ENCODE peak calls at places on chromosomes 7 and 10, in four cellular contexts. F is heart right ventricle, X is GM23248, D is cardiac muscle cell. C is an unnamed sample.
A peak's percentile ranks its signal among the peaks of the same experiment; 100 is the strongest.

GRCh38 chr10:25047902-25048301 is 31.5 kb downstream of the THNSL1 start:
- DNase-seq in F (peak; percentile 11), X (peak; percentile 95), D (peak; percentile 96), C (no peak)

GRCh38 chr7:2066251-2066919 is 166.4 kb downstream of the MAD1L1 start:
- DNase-seq in F (no peak), X (no peak), D (no peak), C (no peak)

GRCh38 chr10:122853665-122854313 is 8.1 kb upstream of the CUZD1 start:
- DNase-seq in D (no peak), X (peak; percentile 84), F (no peak), C (no peak)

GRCh38 chr7:129388353-129389098 is 45.7 kb upstream of the STRIP2 start:
- DNase-seq in X (no peak), F (no peak), D (no peak), C (no peak)

GRCh38 chr10:71796749-71797405 is 23.6 kb upstream of the VSIR start:
- DNase-seq in F (no peak), X (no peak), D (no peak), C (no peak)

GRCh38 chr10:129951251-129951808 is 12.7 kb downstream of the EBF3 start:
- DNase-seq in F (no peak), X (no peak), D (peak; percentile 70), C (no peak)

GRCh38 chr7:91266931-91267557 is 2.8 kb downstream of the FZD1 start:
- DNase-seq in D (peak; percentile 22), X (peak; percentile 46), F (no peak), C (no peak)

GRCh38 chr10:110608087-110608486 is 36.0 kb upstream of the RBM20 start:
- DNase-seq in D (no peak), F (no peak), X (no peak), C (no peak)

GRCh38 chr7:68246189-68246633 is 1249.6 kb downstream of the TYW1 start:
- DNase-seq in F (no peak), X (no peak), D (no peak), C (no peak)

GRCh38 chr10:125201108-125201524 is 40.8 kb upstream of the CTBP2 start:
- DNase-seq in D (no peak), F (no peak), X (peak; percentile 42), C (no peak)

GRCh38 chr10:29007748-29008610 is 280.9 kb upstream of the LYZL1 start:
- DNase-seq in D (peak; percentile 77), X (no peak), F (no peak), C (no peak)

GRCh38 chr10:21742740-21743412 is 208.8 kb downstream of the MLLT10 start:
- DNase-seq in D (no peak), X (no peak), F (no peak), C (no peak)

GRCh38 chr7:79548616-79549206 is 95.2 kb upstream of the MAGI2 start:
- DNase-seq in F (no peak), X (peak; percentile 14), D (peak; percentile 7), C (no peak)

GRCh38 chr7:157575777-157576176 is 239.0 kb downstream of the DNAJB6 start:
- DNase-seq in F (no peak), X (no peak), D (no peak), C (no peak)

GRCh38 chr7:157577796-157578339 is 241.1 kb downstream of the DNAJB6 start:
- DNase-seq in D (no peak), X (no peak), F (no peak), C (no peak)

GRCh38 chr7:157575181-157575580 is 238.4 kb downstream of the DNAJB6 start:
- DNase-seq in X (no peak), D (no peak), F (no peak), C (no peak)

GRCh38 chr7:157577061-157577460 is 240.3 kb downstream of the DNAJB6 start:
- DNase-seq in X (no peak), D (no peak), F (no peak), C (no peak)

DNA sequence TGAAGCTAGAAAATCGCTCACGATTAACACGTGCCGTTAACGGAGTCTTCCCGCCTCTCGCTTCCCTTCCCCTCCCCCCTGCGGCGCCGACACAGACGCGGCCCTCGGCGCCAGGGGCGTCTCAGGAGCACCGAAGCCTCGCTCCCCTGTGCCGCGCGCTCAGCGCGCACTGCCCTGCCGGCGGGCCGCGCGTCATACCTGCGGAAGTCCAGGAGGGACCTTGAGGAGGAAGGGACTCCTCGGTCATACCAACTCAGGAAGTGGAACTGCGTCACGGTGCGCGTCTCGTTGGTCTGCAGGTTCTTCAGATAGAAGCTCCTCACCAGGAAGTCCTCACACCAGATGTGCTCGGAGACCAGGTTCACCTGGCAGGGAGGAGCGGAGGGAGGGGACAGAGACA is 239.6 kb downstream of the DNAJB6 start:
- DNase-seq in X (no peak), D (no peak), F (no peak), C (no peak)
- H3K27ac ChIP-seq in X (no peak overlapping the region), D (no peak overlapping the region), F (no peak overlapping the region), C (no peak overlapping the region)

GRCh38 chr7:43942997-43943701 is 16.9 kb downstream of the UBE2D4 start:
- DNase-seq in X (peak; percentile 26), F (no peak), D (no peak), C (no peak)
- H3K27ac ChIP-seq in X (no peak overlapping the region), F (no peak overlapping the region), D (no peak overlapping the region), C (no peak overlapping the region)

DNA sequence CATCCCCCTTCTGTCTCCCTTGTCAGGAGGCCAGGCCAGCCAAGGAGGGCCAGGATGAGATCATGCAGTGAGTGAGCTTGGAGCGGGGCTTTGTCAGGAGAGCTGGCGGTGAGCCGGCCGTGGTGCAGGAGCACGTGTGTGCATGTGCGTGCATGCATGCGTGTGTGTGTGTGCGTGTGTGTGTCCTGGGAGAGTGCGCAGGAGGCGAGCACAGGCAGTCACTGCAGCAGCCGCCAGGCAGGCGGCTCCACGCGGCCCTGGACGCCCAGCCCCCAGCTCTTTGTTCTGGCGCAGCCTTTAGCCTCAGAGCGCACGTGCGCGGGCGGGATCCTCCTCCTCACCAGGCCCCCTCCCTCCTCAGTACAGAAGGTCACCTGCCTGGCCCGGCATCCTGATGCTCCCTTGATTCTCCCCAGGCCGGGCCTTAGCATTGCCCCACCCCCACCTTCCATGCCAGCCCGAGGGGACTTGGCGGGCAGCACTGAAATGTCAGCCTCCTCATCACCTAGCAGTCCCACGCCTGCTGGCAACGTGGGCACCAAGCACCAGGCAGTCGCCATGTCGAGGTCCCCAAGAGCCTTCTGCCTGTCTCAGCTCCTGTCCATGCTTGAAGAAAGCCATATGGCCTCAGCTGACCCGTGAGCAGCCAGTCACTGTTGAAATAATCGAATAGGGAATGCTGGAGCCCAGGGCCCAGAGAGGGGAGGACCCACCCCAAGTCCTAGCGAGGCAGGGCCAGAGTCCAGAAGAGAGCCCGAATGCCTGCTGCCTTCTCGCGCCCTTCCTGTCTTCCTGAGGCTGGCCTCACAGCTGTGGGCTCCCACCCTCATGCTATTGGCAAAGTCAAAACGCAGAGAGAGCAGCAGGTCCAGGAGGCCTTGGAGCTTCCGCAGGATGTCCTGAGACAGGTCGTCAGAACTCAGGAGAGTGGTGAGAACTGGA is 125.9 kb upstream of the PPIF start:
- DNase-seq in D (peak; percentile 89), X (peak; percentile 91), F (peak; percentile 86), C (peak; percentile 73)
- H3K27ac ChIP-seq in D (peak overlapping the region; percentile 99), X (peak overlapping the region; percentile 25), F (peak overlapping the region; percentile 80), C (peak overlapping the region; percentile 93)

DNA sequence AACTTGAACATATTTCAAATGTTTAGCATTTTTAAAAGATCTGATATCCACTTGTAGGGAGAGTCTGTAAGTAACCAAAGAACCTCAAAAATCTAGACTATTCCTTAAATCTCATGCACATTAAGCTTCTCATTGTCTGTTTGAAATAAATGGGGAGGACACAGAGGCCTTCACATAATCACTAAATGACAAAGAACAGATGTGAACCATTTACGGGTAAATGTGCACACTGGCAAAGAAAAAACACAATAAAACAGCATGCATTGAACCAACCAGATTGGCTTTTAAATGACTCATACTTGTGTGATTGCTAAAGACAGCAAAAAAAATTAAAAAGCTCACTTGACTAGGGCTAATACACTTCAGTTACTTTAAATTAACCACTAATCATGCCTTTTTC is 569.0 kb upstream of the PCDH15 start:
- DNase-seq in X (peak; percentile 71), D (peak; percentile 9), F (no peak), C (no peak)
- H3K27ac ChIP-seq in X (peak overlapping the region; percentile 29), D (no peak overlapping the region), F (no peak overlapping the region), C (no peak overlapping the region)

DNA sequence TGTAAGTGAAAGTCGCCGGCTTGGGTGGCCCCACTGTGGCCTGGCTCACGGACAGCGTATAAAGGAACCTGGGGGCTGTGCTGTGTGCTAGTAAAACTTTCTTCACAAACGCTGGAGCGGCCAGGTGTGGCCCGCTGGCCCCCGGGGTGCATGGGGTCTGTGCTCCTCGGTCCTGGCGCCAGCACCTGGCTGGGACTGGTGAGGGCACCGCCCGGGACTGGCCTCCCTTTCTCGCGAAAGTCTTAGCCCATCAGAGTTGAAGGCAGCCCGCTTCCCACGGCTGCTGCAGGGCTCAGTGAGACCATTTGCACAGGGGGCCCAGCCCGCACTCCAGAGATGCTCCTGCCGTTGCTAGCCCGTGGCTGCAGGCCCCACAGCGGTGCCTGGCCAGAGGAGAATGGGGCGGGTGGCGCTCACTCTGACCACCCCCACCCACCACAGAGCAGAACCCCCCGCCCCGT is 5.8 kb downstream of the PWWP2B start:
- DNase-seq in X (no peak), F (no peak), D (no peak), C (no peak)
- H3K27ac ChIP-seq in X (no peak overlapping the region), F (no peak overlapping the region), D (no peak overlapping the region), C (no peak overlapping the region)